ENCODE peak calls at places on chromosomes 1 and 21, in seven cellular contexts. W is retinal pigment epithelial cell; E is CD4-positive, alpha-beta T cell; B is choroid plexus epithelial cell; J is adrenal gland; Y is tibial artery; I is endodermal cell. Z is an unnamed sample.
A peak's percentile ranks its signal among the peaks of the same experiment; 100 is the strongest.

GRCh38 chr21:18170829-18171228 is 73.8 kb upstream of the CHODL start:
- DNase-seq in W (no peak), E (no peak), B (no peak), J (no peak), Y (no peak), I (no peak), Z (no peak)

GRCh38 chr1:94658221-94658620 is 116.7 kb upstream of the F3 start:
- DNase-seq in W (no peak), E (no peak), B (peak; percentile 63), J (no peak), Y (no peak), I (peak; percentile 80), Z (no peak)

GRCh38 chr1:24914226-24915069 is 15.6 kb downstream of the RUNX3 start:
- DNase-seq in W (no peak), E (no peak), B (peak; percentile 70), J (no peak), Y (no peak), I (no peak), Z (no peak)

GRCh38 chr1:11492235-11492634 is 13.3 kb downstream of the DISP3 start:
- DNase-seq in W (no peak), E (no peak), B (no peak), J (no peak), Y (no peak), I (no peak), Z (no peak)

GRCh38 chr1:42392923-42393848 is 12.6 kb downstream of the RIMKLA start:
- DNase-seq in W (no peak), E (no peak), B (no peak), J (no peak), Y (no peak), I (no peak), Z (no peak)

GRCh38 chr1:87329051-87329755 is 523 bp downstream of the LMO4 start:
- DNase-seq in W (no peak), E (no peak), B (peak; percentile 56), J (peak; percentile 51), Y (peak; percentile 78), I (peak; percentile 78), Z (no peak)

GRCh38 chr1:66119148-66119547 is 326.5 kb downstream of the PDE4B start:
- DNase-seq in W (no peak), E (no peak), B (no peak), J (no peak), Y (no peak), I (no peak), Z (no peak)

GRCh38 chr1:45942411-45942810 is 139.0 kb downstream of the MAST2 start:
- DNase-seq in W (no peak), E (no peak), B (no peak), J (no peak), Y (no peak), I (no peak), Z (no peak)

GRCh38 chr1:183278736-183279591 is 92.9 kb downstream of the LAMC2 start:
- DNase-seq in W (peak; percentile 78), E (no peak), B (peak; percentile 79), J (no peak), Y (no peak), I (peak; percentile 79), Z (no peak)

GRCh38 chr1:108017698-108018097 is 52.7 kb upstream of the VAV3 start:
- DNase-seq in W (no peak), E (no peak), B (peak; percentile 16), J (no peak), Y (no peak), I (no peak), Z (no peak)

GRCh38 chr1:198122693-198123092 is 34.1 kb upstream of the NEK7 start:
- DNase-seq in W (no peak), E (no peak), B (peak; percentile 32), J (no peak), Y (no peak), I (no peak), Z (no peak)

GRCh38 chr1:54967372-54967771 is 13.1 kb upstream of the TMEM61 start:
- DNase-seq in W (no peak), E (no peak), B (no peak), J (no peak), Y (no peak), I (peak; percentile 34), Z (no peak)

GRCh38 chr1:226654046-226654445 is 85.0 kb downstream of the ITPKB start:
- DNase-seq in W (no peak), E (no peak), B (peak; percentile 80), J (no peak), Y (no peak), I (peak; percentile 86), Z (no peak)

GRCh38 chr1:244730153-244730933 is 77.4 kb downstream of the DESI2 start:
- DNase-seq in W (no peak), E (no peak), B (peak; percentile 63), J (peak; percentile 37), Y (no peak), I (peak; percentile 83), Z (no peak)

GRCh38 chr1:31801450-31801849 is 14.4 kb downstream of the SPOCD1 start:
- DNase-seq in W (no peak), E (no peak), B (no peak), J (no peak), Y (no peak), I (no peak), Z (no peak)

GRCh38 chr1:168386949-168387586 is 106.4 kb downstream of the TBX19 start:
- DNase-seq in W (peak; percentile 27), E (peak; percentile 63), B (peak; percentile 5), J (peak; percentile 55), Y (no peak), I (peak; percentile 87), Z (no peak)

GRCh38 chr1:168379110-168379860 is 98.6 kb downstream of the TBX19 start:
- DNase-seq in W (no peak), E (no peak), B (peak; percentile 25), J (no peak), Y (no peak), I (no peak), Z (no peak)

GRCh38 chr1:168380945-168381344 is 100.3 kb downstream of the TBX19 start:
- DNase-seq in W (no peak), E (no peak), B (no peak), J (no peak), Y (no peak), I (no peak), Z (no peak)

GRCh38 chr1:168386492-168386891 is 105.8 kb downstream of the TBX19 start:
- DNase-seq in W (no peak), E (no peak), B (no peak), J (no peak), Y (no peak), I (peak; percentile 45), Z (no peak)

DNA sequence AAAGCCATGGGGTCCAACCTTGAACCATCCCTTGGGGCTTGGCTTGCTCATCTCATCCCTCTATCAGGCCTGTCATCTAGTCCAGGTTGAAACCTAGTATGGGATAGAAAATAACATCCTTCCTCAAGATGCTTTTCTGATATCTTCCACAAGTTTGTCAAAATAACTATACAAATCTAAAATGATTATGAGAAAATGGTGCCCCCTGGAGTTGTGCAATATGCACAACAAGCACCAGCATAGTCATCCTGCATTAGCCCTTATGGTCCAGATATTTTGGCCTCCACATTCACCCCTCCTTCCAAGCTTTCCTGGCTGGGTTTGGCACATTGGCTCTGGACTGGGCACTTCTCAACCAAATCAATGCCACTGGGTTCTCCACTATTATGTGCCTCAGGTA is 101.2 kb downstream of the TBX19 start:
- DNase-seq in W (no peak), E (no peak), B (no peak), J (no peak), Y (no peak), I (no peak), Z (no peak)
- TF ChIP-seq CTCF in W (no peak), E (no peak), B (no peak), J (no peak), Y (no peak), I (peak; percentile 55), Z (no peak)

GRCh38 chr21:39373634-39374033 is 24.7 kb upstream of the HMGN1 start:
- DNase-seq in W (no peak), E (no peak), B (peak; percentile 80), J (no peak), Y (no peak), I (peak; percentile 66), Z (no peak)
- TF ChIP-seq CTCF in W (peak; percentile 63), E (no peak), B (peak; percentile 72), J (peak; percentile 42), Y (peak; percentile 7), I (peak; percentile 66), Z (no peak)

GRCh38 chr1:150259217-150259616 is 1.6 kb downstream of the CA14 start:
- DNase-seq in W (no peak), E (no peak), B (no peak), J (no peak), Y (no peak), I (peak; percentile 60), Z (no peak)

GRCh38 chr1:150263549-150263948 is 5.3 kb downstream of the APH1A start:
- DNase-seq in W (no peak), E (no peak), B (no peak), J (no peak), Y (peak; percentile 50), I (no peak), Z (no peak)

GRCh38 chr1:150262388-150263320 is 5.1 kb downstream of the CA14 start:
- DNase-seq in W (no peak), E (no peak), B (no peak), J (no peak), Y (peak; percentile 10), I (no peak), Z (no peak)

GRCh38 chr1:150259758-150260669 is 2.4 kb downstream of the CA14 start:
- DNase-seq in W (no peak), E (no peak), B (peak; percentile 57), J (no peak), Y (no peak), I (peak; percentile 92), Z (no peak)

DNA sequence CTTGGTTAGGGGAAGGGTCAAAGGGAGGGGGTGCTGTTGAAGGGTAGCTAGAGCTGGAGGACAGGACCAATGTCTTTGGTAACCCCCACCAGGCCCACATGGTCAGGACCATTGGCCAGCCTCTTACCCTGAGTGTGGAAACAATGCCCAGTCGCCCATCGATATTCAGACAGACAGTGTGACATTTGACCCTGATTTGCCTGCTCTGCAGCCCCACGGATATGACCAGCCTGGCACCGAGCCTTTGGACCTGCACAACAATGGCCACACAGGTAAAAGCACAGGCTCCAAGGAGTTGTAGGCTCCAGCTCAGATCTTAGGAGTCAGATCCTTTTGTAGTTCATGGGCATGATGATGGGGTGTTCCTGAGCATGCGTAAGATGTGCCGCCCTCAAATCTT is 3.8 kb downstream of the CA14 start:
- DNase-seq in W (no peak), E (no peak), B (no peak), J (no peak), Y (peak; percentile 12), I (no peak), Z (no peak)
- TF ChIP-seq CTCF in W (no peak), E (no peak), B (no peak), J (no peak), Y (no peak), I (no peak), Z (no peak)

DNA sequence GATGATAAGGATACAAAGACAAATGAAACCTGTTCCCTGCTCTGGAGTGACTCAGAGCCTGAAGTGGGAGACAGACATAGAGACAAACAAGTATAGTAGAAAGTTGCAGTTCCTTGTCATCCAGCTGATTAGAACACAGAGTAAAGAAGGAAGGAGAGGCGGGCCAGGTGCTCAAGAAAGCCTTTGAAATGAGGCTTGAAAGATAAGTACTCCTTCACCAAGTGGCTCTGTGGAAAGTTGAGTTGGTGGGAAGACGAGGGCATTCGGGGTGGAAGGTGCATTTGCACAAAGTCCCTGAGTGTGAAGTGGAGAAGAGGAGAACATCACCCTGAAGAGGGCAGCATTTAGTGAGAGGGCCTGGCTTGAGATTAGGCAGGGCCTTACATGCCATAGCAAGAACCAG is 17.0 kb downstream of the MARK1 start:
- DNase-seq in W (no peak), E (no peak), B (peak; percentile 26), J (no peak), Y (no peak), I (peak; percentile 80), Z (no peak)
- TF ChIP-seq CTCF in W (peak; percentile 38), E (no peak), B (peak; percentile 33), J (no peak), Y (no peak), I (peak; percentile 72), Z (no peak)

Z was measured in omental fat pad.